ENCODE peak calls at places on chromosomes 5 and 9, in five cellular contexts. G is HFF-Myc, M is cardiac fibroblast, K is ascending aorta, Y is endothelial cell. D is an unnamed sample.

GRCh38 chr9:91522496-91522895 is 98.9 kb upstream of the NFIL3 start:
- DNase-seq in G (no peak), M (peak), K (no peak), Y (no peak), D (no peak)

GRCh38 chr9:88005146-88005750 is 30.9 kb upstream of the CDK20 start:
- DNase-seq in G (no peak), M (no peak), K (no peak), Y (no peak), D (no peak)

GRCh38 chr5:171848006-171848405 is 62.4 kb downstream of the SMIM23 start:
- DNase-seq in G (no peak), M (no peak), K (no peak), Y (no peak), D (no peak)

GRCh38 chr5:150517272-150518152 is 9.6 kb downstream of the NDST1 start:
- DNase-seq in G (peak), M (peak), K (no peak), Y (no peak), D (no peak)

GRCh38 chr5:58447231-58447630 is 12.7 kb downstream of the PLK2 start:
- DNase-seq in G (no peak), M (peak), K (no peak), Y (no peak), D (no peak)

GRCh38 chr5:38657020-38657419 is 100.6 kb upstream of the LIFR start:
- DNase-seq in G (no peak), M (no peak), K (no peak), Y (no peak), D (no peak)

GRCh38 chr9:128723352-128723865 is 518 bp downstream of the ZDHHC12 start:
- DNase-seq in G (no peak), M (no peak), K (no peak), Y (no peak), D (no peak)

GRCh38 chr9:104232781-104233341 is 138.8 kb downstream of the SMC2 start:
- DNase-seq in G (no peak), M (peak), K (no peak), Y (no peak), D (no peak)

GRCh38 chr5:5558102-5558501 is 135.6 kb downstream of the ICE1 start:
- DNase-seq in G (no peak), M (no peak), K (no peak), Y (no peak), D (no peak)

GRCh38 chr5:168171901-168172717 is 119.3 kb upstream of the WWC1 start:
- DNase-seq in G (no peak), M (no peak), K (no peak), Y (no peak), D (no peak)

GRCh38 chr5:58366461-58366860 is 93.4 kb downstream of the PLK2 start:
- DNase-seq in G (no peak), M (peak), K (no peak), Y (no peak), D (no peak)

GRCh38 chr5:90866333-90866732 is 307.7 kb downstream of the ADGRV1 start:
- DNase-seq in G (no peak), M (peak), K (no peak), Y (no peak), D (no peak)

GRCh38 chr5:159419567-159419966 is 89.3 kb upstream of the IL12B start:
- DNase-seq in G (no peak), M (no peak), K (no peak), Y (no peak), D (no peak)

GRCh38 chr5:73698011-73698410 is 72.0 kb downstream of the ARHGEF28 start:
- DNase-seq in G (no peak), M (no peak), K (no peak), Y (no peak), D (no peak)

GRCh38 chr9:19481971-19482404 is 73.2 kb downstream of the ACER2 start:
- DNase-seq in G (no peak), M (no peak), K (no peak), Y (no peak), D (no peak)

GRCh38 chr5:73451218-73452130 is 2.9 kb upstream of the FOXD1 start:
- DNase-seq in G (no peak), M (peak), K (no peak), Y (peak), D (peak)

GRCh38 chr9:105146677-105147076 is 97.8 kb upstream of the SLC44A1 start:
- DNase-seq in G (no peak), M (no peak), K (no peak), Y (no peak), D (no peak)

GRCh38 chr5:67063055-67063454 is 133.5 kb downstream of the CD180 start:
- DNase-seq in G (no peak), M (peak), K (no peak), Y (no peak), D (no peak)

GRCh38 chr5:961002-961710 is 47.4 kb upstream of the NKD2 start:
- DNase-seq in G (no peak), M (no peak), K (no peak), Y (no peak), D (no peak)

GRCh38 chr9:118618091-118618490 is 751.1 kb downstream of the BRINP1 start:
- DNase-seq in G (no peak), M (no peak), K (no peak), Y (no peak), D (no peak)

GRCh38 chr9:98785333-98785933 is 10.9 kb downstream of the ANKS6 start:
- DNase-seq in G (no peak), M (no peak), K (no peak), Y (no peak), D (no peak)

GRCh38 chr9:117715411-117715989 is 11.3 kb downstream of the TLR4 start:
- DNase-seq in G (no peak), M (peak), K (no peak), Y (no peak), D (no peak)

GRCh38 chr5:57948091-57948490 is 465.5 kb upstream of the ACTBL2 start:
- DNase-seq in G (no peak), M (no peak), K (no peak), Y (no peak), D (no peak)

GRCh38 chr5:143826909-143827514 is 15.1 kb downstream of the HMHB1 start:
- DNase-seq in G (no peak), M (no peak), K (no peak), Y (no peak), D (no peak)

GRCh38 chr5:88845081-88845697 is 37.8 kb downstream of the MEF2C start:
- DNase-seq in G (no peak), M (no peak), K (no peak), Y (no peak), D (no peak)

GRCh38 chr5:41648976-41649375 is 138.6 kb upstream of the PLCXD3 start:
- DNase-seq in G (no peak), M (no peak), K (no peak), Y (no peak), D (no peak)

GRCh38 chr5:169702726-169703481 is 65.8 kb downstream of the DOCK2 start:
- DNase-seq in G (no peak), M (peak), K (no peak), Y (no peak), D (no peak)

GRCh38 chr5:154403234-154403633 is 42.6 kb upstream of the SAP30L start:
- DNase-seq in G (no peak), M (no peak), K (no peak), Y (no peak), D (no peak)

GRCh38 chr9:121852241-121852640 is 200.8 kb downstream of the DAB2IP start:
- DNase-seq in G (no peak), M (no peak), K (no peak), Y (no peak), D (no peak)

GRCh38 chr5:138275895-138276294 is 1.5 kb upstream of the GFRA3 start:
- DNase-seq in G (no peak), M (no peak), K (no peak), Y (no peak), D (no peak)

GRCh38 chr5:172556262-172556661 is 84.8 kb upstream of the NEURL1B start:
- DNase-seq in G (no peak), M (no peak), K (no peak), Y (no peak), D (no peak)

GRCh38 chr9:15416880-15417279 is 5.8 kb upstream of the SNAPC3 start:
- DNase-seq in G (no peak), M (peak), K (no peak), Y (peak), D (peak)

GRCh38 chr5:144156767-144157171 is 13.7 kb downstream of the YIPF5 start:
- DNase-seq in G (no peak), M (no peak), K (no peak), Y (no peak), D (no peak)

GRCh38 chr5:59322887-59323286 is 570.6 kb downstream of the PDE4D start:
- DNase-seq in G (no peak), M (no peak), K (no peak), Y (no peak), D (no peak)

GRCh38 chr5:159113405-159113804 is 13.7 kb upstream of the EBF1 start:
- DNase-seq in G (no peak), M (no peak), K (no peak), Y (no peak), D (no peak)

GRCh38 chr9:122857810-122858209 is 29.4 kb upstream of the PDCL start:
- DNase-seq in G (no peak), M (no peak), K (no peak), Y (no peak), D (no peak)

GRCh38 chr9:133099726-133100517 is 21.1 kb downstream of the RALGDS start:
- DNase-seq in G (no peak), M (no peak), K (no peak), Y (no peak), D (no peak)

GRCh38 chr5:132458226-132458560 is 32.4 kb downstream of the IRF1 start:
- DNase-seq in G (no peak), M (no peak), K (no peak), Y (no peak), D (no peak)

GRCh38 chr5:72242796-72243475 is 77.1 kb downstream of the MRPS27 start:
- DNase-seq in G (no peak), M (no peak), K (no peak), Y (no peak), D (peak)

GRCh38 chr5:179504600-179505396 is 45.6 kb upstream of the RUFY1 start:
- DNase-seq in G (no peak), M (no peak), K (no peak), Y (no peak), D (no peak)

GRCh38 chr5:179509845-179510244 is 40.5 kb upstream of the RUFY1 start:
- DNase-seq in G (no peak), M (no peak), K (no peak), Y (no peak), D (no peak)

GRCh38 chr5:179509239-179509638 is 41.1 kb upstream of the RUFY1 start:
- DNase-seq in G (no peak), M (no peak), K (no peak), Y (no peak), D (no peak)

GRCh38 chr5:179505636-179506261 is 44.6 kb upstream of the RUFY1 start:
- DNase-seq in G (no peak), M (no peak), K (no peak), Y (no peak), D (no peak)

GRCh38 chr5:179504191-179504590 is 46.2 kb upstream of the RUFY1 start:
- DNase-seq in G (no peak), M (no peak), K (no peak), Y (no peak), D (no peak)
- TF ChIP-seq CTCF in G (no peak), M (no peak), K (no peak), Y (no peak), D (no peak)

GRCh38 chr9:101587644-101588043 is 7.1 kb downstream of the PPP3R2 start:
- DNase-seq in G (no peak), M (no peak), K (no peak), Y (no peak), D (no peak)

GRCh38 chr9:101594796-101595195 is at the start of gene PPP3R2:
- DNase-seq in G (no peak), M (no peak), K (no peak), Y (no peak), D (no peak)

GRCh38 chr9:101592788-101593187 is 2.0 kb downstream of the PPP3R2 start:
- DNase-seq in G (no peak), M (no peak), K (no peak), Y (no peak), D (no peak)

GRCh38 chr9:101593345-101593744 is 1.4 kb downstream of the PPP3R2 start:
- DNase-seq in G (no peak), M (no peak), K (no peak), Y (no peak), D (no peak)
- TF ChIP-seq CTCF in G (no peak), M (no peak), K (no peak), Y (no peak), D (no peak)

DNA sequence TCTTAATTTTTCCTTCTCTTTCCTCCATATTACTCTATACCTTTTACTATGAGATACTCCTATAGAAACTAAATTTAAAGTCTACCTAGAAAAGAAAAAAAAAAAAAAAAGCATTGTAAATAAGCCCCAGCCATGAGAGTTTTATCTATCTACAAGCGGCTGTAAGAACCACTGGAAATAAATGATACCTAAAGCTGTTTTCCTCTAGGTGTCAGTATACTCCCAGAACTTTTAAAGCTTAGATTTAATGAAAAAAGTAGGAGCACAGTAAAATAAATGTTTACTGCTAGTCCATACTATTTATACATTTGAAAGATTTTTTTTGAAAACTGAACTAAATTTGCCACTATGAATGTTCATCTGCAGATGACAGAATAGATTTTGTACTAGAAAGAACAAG is 26.2 kb downstream of the TYRP1 start:
- DNase-seq in G (no peak), M (peak), K (no peak), Y (no peak), D (no peak)
- TF ChIP-seq CTCF in G (peak), M (peak), K (no peak), Y (peak), D (peak)

DNA sequence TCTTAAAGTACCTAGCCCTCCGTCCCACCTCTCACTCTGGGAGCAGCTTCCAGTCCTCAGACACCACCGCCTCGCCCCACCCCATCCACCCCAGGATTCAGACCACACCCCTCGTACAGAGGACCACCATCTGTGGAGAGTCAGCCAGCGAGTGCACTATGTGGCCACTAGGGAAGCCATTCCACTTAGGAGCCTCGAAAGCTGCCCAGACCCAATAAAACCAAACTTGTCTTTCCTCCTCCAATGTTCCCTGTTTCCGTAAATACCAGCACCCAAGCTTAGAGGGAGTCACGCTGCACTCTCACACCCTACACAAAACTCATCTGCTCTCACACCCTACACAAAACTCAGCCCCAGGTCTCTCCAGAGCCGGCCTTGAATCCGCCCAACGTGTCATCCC is 1.9 kb downstream of the GCNT4 start:
- DNase-seq in G (no peak), M (peak), K (no peak), Y (peak), D (peak)
- TF ChIP-seq CTCF in G (no peak), M (peak), K (no peak), Y (no peak), D (no peak)

GRCh38 chr5:112366987-112367386 is 52.1 kb downstream of the EPB41L4A start:
- DNase-seq in G (no peak), M (no peak), K (no peak), Y (no peak), D (no peak)
- TF ChIP-seq CTCF in G (peak), M (peak), K (no peak), Y (no peak), D (peak)